ENCODE peak calls at places on chromosomes 12 and 14, in seven cellular contexts. S, B, I, A, E, Y and O are unnamed samples.

GRCh38 chr12:78121969-78122610 is 291.4 kb downstream of the NAV3 start:
- DNase-seq in E (no peak), Y (no peak), S (no peak), B (no peak), I (no peak), A (peak), O (no peak)

GRCh38 chr14:48703728-48704467 is 882.3 kb downstream of the RPS29 start:
- DNase-seq in E (no peak), Y (no peak), A (no peak), B (no peak), S (no peak), I (peak), O (no peak)

GRCh38 chr12:3752096-3752709 is 706 bp downstream of the CRACR2A start:
- DNase-seq in B (peak), S (peak), E (peak), I (no peak), A (no peak), Y (no peak), O (peak)

GRCh38 chr12:69468237-69469026 is 1.8 kb upstream of the FRS2 start:
- DNase-seq in I (no peak), B (no peak), Y (no peak), E (no peak), S (peak), A (peak), O (no peak)

GRCh38 chr12:8847435-8847834 is 25.0 kb downstream of the A2ML1 start:
- DNase-seq in Y (no peak), S (no peak), E (no peak), B (no peak), I (no peak), A (no peak), O (no peak)

GRCh38 chr14:67536087-67536486 is 3.0 kb downstream of the PLEKHH1 start:
- DNase-seq in I (no peak), E (no peak), Y (no peak), B (no peak), A (no peak), S (no peak), O (no peak)

GRCh38 chr12:593396-593976 is 69.8 kb downstream of the NINJ2 start:
- DNase-seq in S (no peak), E (no peak), Y (no peak), I (no peak), B (no peak), A (no peak), O (no peak)

GRCh38 chr14:64761441-64762043 is 57.3 kb downstream of the PLEKHG3 start:
- DNase-seq in B (no peak), A (no peak), Y (no peak), S (no peak), E (no peak), I (no peak), O (no peak)

GRCh38 chr12:119547016-119547415 is 46.6 kb upstream of the TMEM233 start:
- DNase-seq in E (no peak), B (no peak), A (no peak), I (no peak), S (no peak), Y (no peak), O (no peak)

GRCh38 chr12:75444444-75445136 is 36.0 kb upstream of the GLIPR1 start:
- DNase-seq in A (peak), Y (no peak), B (no peak), S (no peak), E (no peak), I (no peak), O (no peak)

GRCh38 chr12:1197264-1198018 is 206.4 kb downstream of the ERC1 start:
- DNase-seq in E (no peak), I (no peak), B (no peak), S (no peak), A (peak), Y (no peak), O (no peak)

GRCh38 chr12:116040412-116040811 is 237.1 kb downstream of the MED13L start:
- DNase-seq in I (no peak), E (no peak), B (no peak), S (no peak), Y (no peak), A (peak), O (no peak)

GRCh38 chr12:10409387-10409786 is at the start of gene KLRC4:
- DNase-seq in I (no peak), E (no peak), B (no peak), Y (no peak), S (no peak), A (no peak), O (no peak)

GRCh38 chr14:22567437-22567836 is 21.6 kb downstream of the DAD1 start:
- DNase-seq in E (no peak), A (no peak), Y (no peak), I (no peak), S (no peak), B (no peak), O (no peak)

GRCh38 chr12:75345531-75345930 is 11.1 kb downstream of the GLIPR1L1 start:
- DNase-seq in S (no peak), I (no peak), E (no peak), Y (no peak), B (no peak), A (no peak), O (no peak)

GRCh38 chr12:47755655-47756562 is 2.8 kb downstream of the RAPGEF3 start:
- DNase-seq in B (no peak), E (no peak), S (no peak), I (no peak), Y (no peak), A (no peak), O (peak)

GRCh38 chr12:25320123-25321006 is 69.6 kb upstream of the KRAS start:
- DNase-seq in S (no peak), I (peak), Y (no peak), B (no peak), E (no peak), A (peak), O (no peak)

GRCh38 chr12:7349418-7349817 is 45.5 kb downstream of the ACSM4 start:
- DNase-seq in Y (no peak), E (no peak), B (no peak), A (no peak), I (no peak), S (no peak), O (no peak)

GRCh38 chr12:130971871-130972588 is 18.3 kb downstream of the ADGRD1 start:
- DNase-seq in A (no peak), I (no peak), B (no peak), Y (no peak), E (no peak), S (no peak), O (no peak)

GRCh38 chr14:63465347-63465746 is 77.8 kb downstream of the PPP2R5E start:
- DNase-seq in Y (no peak), I (no peak), A (no peak), S (no peak), B (no peak), E (no peak), O (no peak)

GRCh38 chr14:31420013-31420318 is 384 bp downstream of the HEATR5A start:
- DNase-seq in S (no peak), E (peak), B (peak), Y (no peak), A (no peak), I (peak), O (no peak)

GRCh38 chr14:84825481-84825880 is 704.5 kb upstream of the FLRT2 start:
- DNase-seq in E (no peak), S (no peak), B (no peak), I (no peak), Y (no peak), A (peak), O (no peak)

GRCh38 chr12:5723711-5724252 is 221.3 kb downstream of the ANO2 start:
- DNase-seq in B (no peak), A (no peak), Y (no peak), S (no peak), E (no peak), I (no peak), O (no peak)

GRCh38 chr12:57611116-57611809 is at the start of gene ARHGEF25:
- DNase-seq in S (peak), E (peak), I (peak), A (no peak), Y (peak), B (no peak), O (no peak)

GRCh38 chr12:30836656-30837445 is 82.1 kb upstream of the CAPRIN2 start:
- DNase-seq in B (no peak), S (no peak), A (no peak), I (no peak), Y (no peak), E (no peak), O (no peak)

GRCh38 chr12:18400186-18400585 is 138.9 kb downstream of the PIK3C2G start:
- DNase-seq in S (no peak), A (peak), Y (no peak), B (no peak), E (no peak), I (no peak), O (no peak)